ENCODE peak calls at places on chromosome 4, in four cellular contexts. Y, J, O and A are unnamed samples.

GRCh38 chr4:178599521-178599920 is 1157.3 kb upstream of the AGA start:
- DNase-seq in O (no peak), Y (no peak), J (peak; percentile 39), A (peak; percentile 16)

GRCh38 chr4:2734618-2735017 is 21.5 kb downstream of the TNIP2 start:
- DNase-seq in O (no peak), J (no peak), Y (no peak), A (no peak)

GRCh38 chr4:40840255-40840984 is 90.7 kb downstream of the NSUN7 start:
- DNase-seq in O (no peak), Y (no peak), J (no peak), A (no peak)

GRCh38 chr4:152989554-152989970 is 53.4 kb downstream of the FHDC1 start:
- DNase-seq in J (no peak), O (no peak), Y (no peak), A (no peak)

GRCh38 chr4:83362492-83363329 is 28.1 kb upstream of the HPSE start:
- DNase-seq in J (peak; percentile 33), Y (no peak), O (peak; percentile 32), A (no peak)

GRCh38 chr4:167111622-167112021 is 122.7 kb downstream of the SPOCK3 start:
- DNase-seq in Y (no peak), O (peak; percentile 76), J (no peak), A (no peak)

GRCh38 chr4:2256781-2257191 is 5.1 kb downstream of the MXD4 start:
- DNase-seq in J (no peak), Y (no peak), O (no peak), A (no peak)

GRCh38 chr4:110898290-110898689 is 275.4 kb upstream of the PITX2 start:
- DNase-seq in O (no peak), Y (no peak), J (no peak), A (no peak)

GRCh38 chr4:188941524-188942109 is 802.4 kb downstream of the TRIML1 start:
- DNase-seq in Y (no peak), J (no peak), O (peak; percentile 99), A (no peak)

GRCh38 chr4:109560687-109561452 is 824 bp downstream of the MCUB start:
- DNase-seq in J (peak; percentile 64), O (peak; percentile 76), Y (peak; percentile 53), A (peak; percentile 24)

GRCh38 chr4:48112017-48112667 is 21.9 kb downstream of the TXK start:
- DNase-seq in O (peak; percentile 21), J (peak; percentile 36), Y (no peak), A (no peak)

GRCh38 chr4:143514432-143514831 is 930 bp downstream of the SMARCA5 start:
- DNase-seq in J (peak; percentile 66), O (peak; percentile 48), Y (peak; percentile 46), A (peak; percentile 90)

GRCh38 chr4:134567461-134567860 is 365.9 kb upstream of the PABPC4L start:
- DNase-seq in Y (no peak), O (no peak), J (no peak), A (no peak)

GRCh38 chr4:182975806-182976205 is 58.6 kb upstream of the DCTD start:
- DNase-seq in Y (no peak), J (no peak), O (peak; percentile 96), A (no peak)

GRCh38 chr4:108926058-108926457 is 163.2 kb upstream of the ETNPPL start:
- DNase-seq in J (no peak), Y (no peak), O (no peak), A (no peak)

GRCh38 chr4:174709531-174709930 is 119.5 kb downstream of the GLRA3 start:
- DNase-seq in O (no peak), J (no peak), Y (no peak), A (no peak)

GRCh38 chr4:113657834-113658233 is 103.7 kb downstream of the CAMK2D start:
- DNase-seq in J (no peak), Y (no peak), O (peak; percentile 54), A (no peak)

GRCh38 chr4:146222313-146222712 is 8.0 kb downstream of the REELD1 start:
- DNase-seq in J (no peak), Y (no peak), O (peak; percentile 41), A (no peak)

GRCh38 chr4:153060191-153060590 is 124.1 kb downstream of the FHDC1 start:
- DNase-seq in J (no peak), O (no peak), Y (no peak), A (no peak)

GRCh38 chr4:41156574-41156973 is 57.8 kb downstream of the APBB2 start:
- DNase-seq in Y (no peak), J (no peak), O (peak; percentile 76), A (no peak)

GRCh38 chr4:93764647-93765246 is 63.8 kb upstream of the ATOH1 start:
- DNase-seq in O (peak; percentile 26), J (peak; percentile 66), Y (no peak), A (peak; percentile 55)

GRCh38 chr4:184317234-184317918 is 99.7 kb upstream of the ENPP6 start:
- DNase-seq in Y (peak; percentile 17), J (no peak), O (peak; percentile 31), A (no peak)

GRCh38 chr4:169167958-169168357 is 102.8 kb downstream of the SH3RF1 start:
- DNase-seq in Y (no peak), O (no peak), J (no peak), A (no peak)

GRCh38 chr4:176753049-176753448 is 39.7 kb downstream of the VEGFC start:
- DNase-seq in Y (no peak), O (peak; percentile 57), J (no peak), A (peak; percentile 18)

GRCh38 chr4:176752191-176752749 is 40.5 kb downstream of the VEGFC start:
- DNase-seq in O (no peak), J (no peak), Y (no peak), A (no peak)

GRCh38 chr4:176758731-176759130 is 34.0 kb downstream of the VEGFC start:
- DNase-seq in J (no peak), Y (no peak), O (no peak), A (no peak)

GRCh38 chr4:176755001-176755400 is 37.7 kb downstream of the VEGFC start:
- DNase-seq in O (no peak), Y (no peak), J (no peak), A (no peak)

GRCh38 chr4:176755624-176756023 is 37.1 kb downstream of the VEGFC start:
- DNase-seq in J (no peak), Y (no peak), O (no peak), A (no peak)
- H3K4me1 ChIP-seq in J (no peaks in the 10 kb centered on the region), Y (no peaks in the 10 kb centered on the region), O (peaks cover 5% of the 10 kb centered on the region), A (no peaks in the 10 kb centered on the region)

DNA sequence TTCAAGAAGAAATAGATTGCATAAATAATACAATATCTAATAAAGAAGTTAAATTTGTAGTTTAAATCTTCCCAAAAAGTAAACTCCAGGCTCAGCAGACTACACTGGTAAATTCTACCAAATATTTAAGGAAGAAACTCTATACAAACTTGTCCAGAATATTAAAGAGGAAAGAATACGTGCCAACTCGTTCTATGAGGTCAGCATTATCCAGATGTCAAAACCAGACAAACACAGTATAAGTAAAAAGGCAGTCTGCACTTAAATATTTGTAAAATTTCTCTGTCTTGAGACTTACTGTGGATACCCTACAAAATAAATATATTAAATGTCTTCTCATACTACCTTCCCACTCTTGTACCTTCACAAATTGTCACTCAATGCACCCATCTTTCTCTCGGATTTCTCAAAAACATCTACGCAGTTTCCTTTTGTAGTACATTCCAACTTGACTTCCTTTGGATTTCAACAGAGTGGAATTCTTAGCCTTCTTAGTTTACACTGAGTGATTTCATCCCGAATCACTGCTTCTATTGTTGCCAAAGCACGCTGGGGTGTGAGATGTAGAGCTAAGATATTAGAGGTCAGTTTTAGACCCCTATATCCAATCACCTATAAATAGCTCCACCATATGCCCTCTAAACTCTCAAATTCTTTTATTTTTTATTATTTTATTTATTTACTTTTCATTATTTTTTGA is 71.6 kb upstream of the MAB21L2 start:
- DNase-seq in O (peak; percentile 66), J (no peak), Y (no peak), A (peak; percentile 15)
- H2AFZ ChIP-seq in O (no peak overlapping the region), J (no peak overlapping the region), Y (no peak overlapping the region), A (no peak overlapping the region)

DNA sequence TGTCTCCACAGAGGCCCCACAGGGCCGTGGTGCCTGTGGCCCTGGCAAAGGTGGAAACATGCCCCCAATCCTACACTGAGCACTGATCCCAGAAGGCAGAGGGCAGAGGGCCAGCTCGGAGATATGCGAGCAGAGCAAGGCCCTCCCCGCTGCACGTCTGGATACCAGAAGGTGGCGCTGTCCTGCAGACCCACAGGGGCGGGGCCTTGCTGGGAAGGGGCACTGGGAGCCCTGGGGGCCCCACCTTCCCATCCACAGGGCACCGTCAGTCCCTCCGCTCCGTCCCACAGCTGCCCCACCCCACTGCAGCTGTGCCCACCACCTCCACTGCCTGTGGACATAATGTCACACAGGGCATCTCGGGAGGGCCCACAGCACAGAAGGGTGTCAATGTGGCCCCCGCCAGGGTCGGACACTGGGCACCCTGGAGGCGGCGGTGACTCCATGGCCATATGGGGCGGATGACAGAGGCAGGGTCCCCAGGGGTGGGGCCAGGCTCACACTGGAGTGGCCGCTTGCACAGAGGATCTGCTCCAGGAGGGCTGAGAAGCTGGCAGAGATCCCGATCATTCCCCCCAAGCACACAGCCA is 4.9 kb downstream of the SLC49A3 start:
- DNase-seq in Y (peak; percentile 89), J (peak; percentile 92), O (no peak), A (peak; percentile 90)
- H3K4me1 ChIP-seq in Y (no peaks in the 10 kb centered on the region), J (no peaks in the 10 kb centered on the region), O (peaks cover 23% of the 10 kb centered on the region), A (peaks cover 8% of the 10 kb centered on the region)

DNA sequence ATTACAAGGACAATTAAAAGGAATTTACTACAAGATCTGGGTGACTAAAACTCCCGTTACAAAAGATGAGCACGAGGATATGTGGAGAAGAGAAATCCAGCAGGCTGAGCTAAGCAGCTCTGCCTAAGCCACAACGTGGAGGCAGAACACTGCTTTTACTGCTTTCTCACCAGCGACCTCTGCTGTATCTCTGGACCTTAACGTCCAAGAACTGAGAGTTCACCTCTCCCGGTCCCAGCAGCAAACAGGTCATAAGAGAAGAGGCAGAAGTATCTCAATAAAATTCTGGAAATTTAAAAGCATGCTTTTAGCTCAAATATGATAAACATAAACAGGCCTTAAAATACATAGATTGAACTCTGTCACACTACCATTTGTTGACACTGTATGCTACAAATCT is 81.0 kb downstream of the ADGRA3 start:
- DNase-seq in J (peak; percentile 83), Y (peak; percentile 65), O (peak; percentile 42), A (peak; percentile 75)
- H2AFZ ChIP-seq in J (no peak overlapping the region), Y (no peak overlapping the region), O (no peak overlapping the region), A (no peak overlapping the region)

GRCh38 chr4:121692261-121692660 is 4.5 kb downstream of the ANXA5 start:
- DNase-seq in J (no peak), Y (no peak), O (no peak), A (no peak)
- H3K4me1 ChIP-seq in J (peaks cover 28% of the 10 kb centered on the region), Y (peaks cover 9% of the 10 kb centered on the region), O (peaks cover 57% of the 10 kb centered on the region), A (peaks cover 9% of the 10 kb centered on the region)

GRCh38 chr4:30821275-30821674 is 101.1 kb downstream of the PCDH7 start:
- DNase-seq in J (no peak), Y (no peak), O (no peak), A (no peak)

GRCh38 chr4:30818541-30818940 is 98.4 kb downstream of the PCDH7 start:
- DNase-seq in Y (no peak), O (no peak), J (no peak), A (no peak)

GRCh38 chr4:30825008-30825765 is 105.0 kb downstream of the PCDH7 start:
- DNase-seq in O (peak; percentile 15), J (no peak), Y (no peak), A (no peak)

GRCh38 chr4:30822911-30823529 is 102.9 kb downstream of the PCDH7 start:
- DNase-seq in O (no peak), Y (no peak), J (no peak), A (no peak)

GRCh38 chr4:30821891-30822612 is 101.9 kb downstream of the PCDH7 start:
- DNase-seq in O (peak; percentile 8), J (peak; percentile 39), Y (no peak), A (no peak)
- H2AFZ ChIP-seq in O (no peak overlapping the region), J (no peak overlapping the region), Y (no peak overlapping the region), A (no peak overlapping the region)

GRCh38 chr4:87026795-87027495 is 92.1 kb downstream of the AFF1 start:
- DNase-seq in J (no peak), Y (no peak), O (no peak), A (no peak)
- H3K4me1 ChIP-seq in J (peaks cover 65% of the 10 kb centered on the region), Y (peaks cover 7% of the 10 kb centered on the region), O (peaks cover 12% of the 10 kb centered on the region), A (peaks cover 73% of the 10 kb centered on the region)